ENCODE peak calls at places on chromosomes 5 and 9, in five cellular contexts. W is epithelial cell of esophagus, J is H7, F is mesenchymal stem cell, O is cardiac muscle cell. B is an unnamed sample.

GRCh38 chr9:76897804-76898525 is 7.9 kb downstream of the PRUNE2 start:
- DNase-seq in W (no peak), J (no peak), F (no peak), O (no peak), B (no peak)

GRCh38 chr9:101415578-101415977 is 16.9 kb downstream of the ZNF189 start:
- DNase-seq in W (no peak), J (no peak), F (no peak), O (no peak), B (no peak)

GRCh38 chr5:124162782-124163532 is 583.5 kb downstream of the ZNF608 start:
- DNase-seq in W (peak), J (no peak), F (peak), O (no peak), B (no peak)

GRCh38 chr9:114276908-114277821 is 45.7 kb upstream of the ORM1 start:
- DNase-seq in W (peak), J (no peak), F (peak), O (peak), B (no peak)

GRCh38 chr9:125829743-125830142 is 82.6 kb downstream of the PBX3 start:
- DNase-seq in W (no peak), J (no peak), F (no peak), O (peak), B (no peak)

GRCh38 chr5:6722015-6722414 is 8.8 kb downstream of the TENT4A start:
- DNase-seq in W (no peak), J (no peak), F (peak), O (peak), B (no peak)

GRCh38 chr9:104280711-104281110 is 186.6 kb downstream of the SMC2 start:
- DNase-seq in W (no peak), J (no peak), F (no peak), O (no peak), B (no peak)

GRCh38 chr5:72288923-72289322 is 31.1 kb downstream of the MRPS27 start:
- DNase-seq in W (no peak), J (no peak), F (no peak), O (no peak), B (no peak)

GRCh38 chr9:107172160-107172978 is 110.7 kb upstream of the RAD23B start:
- DNase-seq in W (peak), J (peak), F (peak), O (peak), B (peak)

GRCh38 chr5:131418846-131419245 is 155.0 kb downstream of the CDC42SE2 start:
- DNase-seq in W (no peak), J (no peak), F (no peak), O (no peak), B (no peak)

GRCh38 chr5:95083606-95084005 is 201.3 kb downstream of the MCTP1 start:
- DNase-seq in W (no peak), J (no peak), F (no peak), O (no peak), B (no peak)

GRCh38 chr9:14251146-14252071 is 62.5 kb downstream of the NFIB start:
- DNase-seq in W (peak), J (no peak), F (peak), O (peak), B (peak)

GRCh38 chr5:55593115-55593472 is 58.3 kb upstream of the PLPP1 start:
- DNase-seq in W (peak), J (no peak), F (no peak), O (no peak), B (no peak)

GRCh38 chr5:132785355-132785754 is 8.3 kb upstream of the SEPTIN8 start:
- DNase-seq in W (no peak), J (no peak), F (no peak), O (no peak), B (no peak)

GRCh38 chr5:67178085-67178484 is 18.5 kb downstream of the CD180 start:
- DNase-seq in W (no peak), J (no peak), F (no peak), O (no peak), B (no peak)

GRCh38 chr9:70480405-70480980 is 66.0 kb upstream of the KLF9 start:
- DNase-seq in W (peak), J (peak), F (peak), O (peak), B (no peak)

GRCh38 chr5:181187500-181188213 is 17.3 kb downstream of the TRIM7 start:
- DNase-seq in W (peak), J (peak), F (peak), O (peak), B (peak)

GRCh38 chr5:65101706-65102105 is 333.0 kb downstream of the CWC27 start:
- DNase-seq in W (no peak), J (no peak), F (peak), O (peak), B (no peak)

GRCh38 chr9:137393176-137394150 is 29.5 kb downstream of the EXD3 start:
- DNase-seq in W (no peak), J (no peak), F (no peak), O (no peak), B (no peak)

GRCh38 chr5:10301842-10302610 is 5.7 kb downstream of the CMBL start:
- DNase-seq in W (peak), J (no peak), F (no peak), O (no peak), B (no peak)

GRCh38 chr9:5879419-5880181 is 11.1 kb upstream of the MLANA start:
- DNase-seq in W (peak), J (no peak), F (peak), O (peak), B (peak)

GRCh38 chr9:131482343-131483006 is 20.2 kb upstream of the POMT1 start:
- DNase-seq in W (no peak), J (no peak), F (no peak), O (no peak), B (no peak)

GRCh38 chr5:37839441-37840035 is 303 bp downstream of the GDNF start:
- DNase-seq in W (peak), J (peak), F (peak), O (peak), B (peak)

DNA sequence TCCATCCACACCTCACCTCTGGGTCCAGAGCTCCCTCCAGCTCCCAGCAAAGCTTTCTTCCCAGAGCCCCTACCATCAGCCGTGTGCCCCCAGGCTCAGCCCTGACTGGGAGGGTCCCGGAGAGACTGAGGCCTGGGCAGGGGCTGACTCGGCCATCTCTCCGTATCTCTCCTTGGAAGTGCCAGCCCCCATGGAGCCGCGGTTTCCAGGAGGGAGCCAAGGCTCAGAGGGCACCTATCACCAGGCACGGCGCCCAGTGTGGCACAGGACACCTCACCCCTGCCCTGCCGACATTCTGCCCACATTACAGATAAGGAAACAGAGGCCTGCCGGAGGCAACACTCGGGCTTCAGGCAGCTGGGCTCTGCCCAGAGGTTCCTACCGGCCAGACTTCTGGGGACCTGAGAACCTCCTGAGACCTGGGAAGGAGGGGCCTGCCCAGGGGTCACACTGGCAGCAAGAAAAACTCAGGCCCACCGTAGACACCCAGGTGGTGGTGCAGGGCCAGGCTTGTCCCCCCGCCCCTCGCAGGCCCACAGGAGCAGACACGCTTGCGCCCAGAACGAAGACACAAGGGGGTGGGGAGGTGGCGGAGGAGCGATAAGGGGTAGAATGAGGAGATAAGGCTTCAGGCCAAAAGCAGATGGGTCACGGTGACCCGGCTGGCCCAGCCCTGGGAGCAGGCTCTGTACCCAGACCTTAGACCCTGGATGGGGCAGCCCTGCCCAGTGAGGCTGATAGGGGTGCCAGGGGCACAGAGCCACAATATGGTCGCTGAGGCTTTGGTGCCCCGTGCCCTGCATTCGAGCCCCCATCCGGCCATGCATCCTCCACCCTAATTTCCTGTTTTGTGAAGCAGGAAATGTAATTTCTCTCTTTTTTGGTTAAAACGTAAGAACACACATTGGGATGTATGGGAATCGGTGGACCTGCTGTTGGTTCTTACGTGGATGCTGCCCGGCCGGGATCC is 11.8 kb downstream of the NR5A1 start:
- DNase-seq in W (no peak), J (no peak), F (no peak), O (no peak), B (no peak)
- H3K4me3 ChIP-seq in W (no peak), J (no peak), F (no peak), O (no peak), B (no peak)

GRCh38 chr5:7867260-7867659 is 1.6 kb downstream of the FASTKD3 start:
- DNase-seq in W (no peak), J (no peak), F (no peak), O (no peak), B (no peak)
- H3K4me3 ChIP-seq in W (no peak), J (no peak), F (no peak), O (no peak), B (no peak)

GRCh38 chr5:157690690-157691433 is 19.5 kb downstream of the C5orf52 start:
- DNase-seq in W (no peak), J (peak), F (no peak), O (no peak), B (no peak)
- H3K4me3 ChIP-seq in W (no peak), J (no peak), F (no peak), O (no peak), B (no peak)

GRCh38 chr9:97501972-97502221 is 431 bp downstream of the TMOD1 start:
- DNase-seq in W (no peak), J (peak), F (no peak), O (no peak), B (peak)
- H3K4me3 ChIP-seq in W (peak), J (peak), F (peak), O (peak), B (peak)